ENCODE peak calls at places on chromosome 6, in six cellular contexts. One of them, this sample, is unnamed.

GRCh38 chr6:110874880-110875547 is 429 bp downstream of the AMD1 start:
- DNase-seq in GM12878: no peak
- DNase-seq in HepG2: no peak
- DNase-seq in endothelial cell of umbilical vein: no peak
- DNase-seq in K562: no peak
- DNase-seq in A549: no peak
- DNase-seq in this sample: peak; percentile 63

GRCh38 chr6:134253681-134254080 is 64.2 kb downstream of the SGK1 start:
- DNase-seq in GM12878: no peak
- DNase-seq in endothelial cell of umbilical vein: no peak
- DNase-seq in K562: no peak
- DNase-seq in HepG2: peak; percentile 41
- DNase-seq in A549: no peak
- DNase-seq in this sample: no peak

GRCh38 chr6:122028933-122029332 is 370.5 kb upstream of the HSF2 start:
- DNase-seq in endothelial cell of umbilical vein: no peak
- DNase-seq in HepG2: no peak
- DNase-seq in A549: no peak
- DNase-seq in K562: no peak
- DNase-seq in GM12878: no peak
- DNase-seq in this sample: no peak

GRCh38 chr6:149169761-149170359 is 147.7 kb upstream of the TAB2 start:
- DNase-seq in A549: no peak
- DNase-seq in K562: no peak
- DNase-seq in GM12878: no peak
- DNase-seq in endothelial cell of umbilical vein: no peak
- DNase-seq in HepG2: no peak
- DNase-seq in this sample: no peak

GRCh38 chr6:63807056-63807455 is 171.5 kb downstream of the PHF3 start:
- DNase-seq in K562: no peak
- DNase-seq in GM12878: no peak
- DNase-seq in HepG2: no peak
- DNase-seq in endothelial cell of umbilical vein: no peak
- DNase-seq in A549: no peak
- DNase-seq in this sample: peak; percentile 30

GRCh38 chr6:128519132-128519930 is 1.1 kb downstream of the PTPRK start:
- DNase-seq in GM12878: no peak
- DNase-seq in HepG2: peak; percentile 87
- DNase-seq in A549: peak; percentile 31
- DNase-seq in K562: no peak
- DNase-seq in endothelial cell of umbilical vein: peak; percentile 69
- DNase-seq in this sample: no peak

GRCh38 chr6:37323568-37323967 is 30.2 kb upstream of the RNF8 start:
- DNase-seq in HepG2: no peak
- DNase-seq in endothelial cell of umbilical vein: peak; percentile 91
- DNase-seq in GM12878: no peak
- DNase-seq in A549: no peak
- DNase-seq in K562: no peak
- DNase-seq in this sample: no peak

GRCh38 chr6:103327079-103327478 is 1532.6 kb downstream of the HACE1 start:
- DNase-seq in K562: no peak
- DNase-seq in endothelial cell of umbilical vein: no peak
- DNase-seq in GM12878: no peak
- DNase-seq in A549: no peak
- DNase-seq in HepG2: no peak
- DNase-seq in this sample: no peak

GRCh38 chr6:89605861-89606260 is 32.7 kb downstream of the LYRM2 start:
- DNase-seq in HepG2: no peak
- DNase-seq in GM12878: no peak
- DNase-seq in A549: no peak
- DNase-seq in K562: no peak
- DNase-seq in endothelial cell of umbilical vein: no peak
- DNase-seq in this sample: no peak

GRCh38 chr6:71642120-71642519 is 244.2 kb upstream of the RIMS1 start:
- DNase-seq in endothelial cell of umbilical vein: no peak
- DNase-seq in A549: no peak
- DNase-seq in K562: no peak
- DNase-seq in GM12878: no peak
- DNase-seq in HepG2: no peak
- DNase-seq in this sample: no peak

GRCh38 chr6:18308070-18308735 is 43.9 kb upstream of the DEK start:
- DNase-seq in K562: no peak
- DNase-seq in endothelial cell of umbilical vein: no peak
- DNase-seq in HepG2: no peak
- DNase-seq in A549: no peak
- DNase-seq in GM12878: no peak
- DNase-seq in this sample: no peak

GRCh38 chr6:17427617-17428016 is 34.2 kb downstream of the CAP2 start:
- DNase-seq in A549: no peak
- DNase-seq in GM12878: no peak
- DNase-seq in endothelial cell of umbilical vein: no peak
- DNase-seq in K562: no peak
- DNase-seq in HepG2: no peak
- DNase-seq in this sample: no peak

GRCh38 chr6:107192739-107193296 is 77.5 kb upstream of the BEND3 start:
- DNase-seq in A549: no peak
- DNase-seq in K562: no peak
- DNase-seq in endothelial cell of umbilical vein: no peak
- DNase-seq in GM12878: no peak
- DNase-seq in HepG2: no peak
- DNase-seq in this sample: no peak

GRCh38 chr6:116370717-116371383 is at the start of gene DSE:
- DNase-seq in GM12878: no peak
- DNase-seq in endothelial cell of umbilical vein: peak; percentile 81
- DNase-seq in HepG2: no peak
- DNase-seq in K562: peak; percentile 52
- DNase-seq in A549: peak; percentile 44
- DNase-seq in this sample: peak; percentile 79

GRCh38 chr6:3814539-3814938 is 34.6 kb upstream of the FAM50B start:
- DNase-seq in endothelial cell of umbilical vein: no peak
- DNase-seq in A549: no peak
- DNase-seq in K562: no peak
- DNase-seq in GM12878: no peak
- DNase-seq in HepG2: no peak
- DNase-seq in this sample: no peak

GRCh38 chr6:143962644-143962929 is 45.5 kb downstream of the PLAGL1 start:
- DNase-seq in A549: no peak
- DNase-seq in K562: no peak
- DNase-seq in HepG2: no peak
- DNase-seq in endothelial cell of umbilical vein: peak; percentile 49
- DNase-seq in GM12878: no peak
- DNase-seq in this sample: no peak

GRCh38 chr6:133542056-133542821 is 301.1 kb downstream of the EYA4 start:
- DNase-seq in GM12878: no peak
- DNase-seq in HepG2: no peak
- DNase-seq in endothelial cell of umbilical vein: peak; percentile 50
- DNase-seq in A549: no peak
- DNase-seq in K562: no peak
- DNase-seq in this sample: no peak

GRCh38 chr6:6657085-6657819 is 68.7 kb downstream of the LY86 start:
- DNase-seq in A549: no peak
- DNase-seq in HepG2: no peak
- DNase-seq in K562: no peak
- DNase-seq in endothelial cell of umbilical vein: no peak
- DNase-seq in GM12878: no peak
- DNase-seq in this sample: peak; percentile 54

GRCh38 chr6:149087898-149088297 is 229.6 kb upstream of the TAB2 start:
- DNase-seq in K562: no peak
- DNase-seq in GM12878: no peak
- DNase-seq in endothelial cell of umbilical vein: no peak
- DNase-seq in HepG2: no peak
- DNase-seq in A549: no peak
- DNase-seq in this sample: no peak

GRCh38 chr6:524803-525202 is 132.1 kb downstream of the HUS1B start:
- DNase-seq in endothelial cell of umbilical vein: no peak
- DNase-seq in HepG2: no peak
- DNase-seq in GM12878: no peak
- DNase-seq in K562: no peak
- DNase-seq in A549: no peak
- DNase-seq in this sample: peak; percentile 43
- TF ChIP-seq CTCF in endothelial cell of umbilical vein: no peak
- TF ChIP-seq CTCF in HepG2: peak; percentile 27
- TF ChIP-seq CTCF in GM12878: peak; percentile 36
- TF ChIP-seq CTCF in K562: no peak
- TF ChIP-seq CTCF in A549: no peak
- TF ChIP-seq CTCF in this sample: peak; percentile 15

DNA sequence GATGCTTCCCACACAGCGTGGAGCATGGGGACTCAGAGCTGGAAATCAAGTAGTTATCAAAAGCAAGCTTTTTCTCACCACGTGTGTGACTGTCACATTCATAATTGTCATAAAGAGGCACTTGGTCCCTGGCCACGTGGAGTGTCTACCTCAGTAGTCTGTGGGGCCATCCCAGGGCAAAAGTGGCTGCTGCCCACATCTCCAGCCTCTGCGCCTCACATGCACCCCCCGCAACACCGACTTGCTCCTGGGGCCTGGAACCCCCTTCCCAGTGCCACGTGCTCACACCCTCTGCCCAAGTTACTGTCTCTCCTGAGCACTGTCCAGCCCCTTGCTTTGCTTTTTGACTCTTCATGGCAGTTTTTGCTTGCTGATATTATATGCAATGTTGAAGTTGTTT is 133.2 kb upstream of the SNX9 start:
- DNase-seq in HepG2: no peak
- DNase-seq in GM12878: no peak
- DNase-seq in endothelial cell of umbilical vein: no peak
- DNase-seq in A549: no peak
- DNase-seq in K562: no peak
- DNase-seq in this sample: no peak
- TF ChIP-seq MYC in HepG2: no peak
- TF ChIP-seq MYC in GM12878: no peak
- TF ChIP-seq MYC in endothelial cell of umbilical vein: no peak
- TF ChIP-seq MYC in A549: no peak
- TF ChIP-seq MYC in K562: no peak
- TF ChIP-seq MYC in this sample: no peak

GRCh38 chr6:151702851-151703629 is 104.4 kb upstream of the ESR1 start:
- DNase-seq in GM12878: no peak
- DNase-seq in endothelial cell of umbilical vein: no peak
- DNase-seq in A549: no peak
- DNase-seq in K562: no peak
- DNase-seq in HepG2: no peak
- DNase-seq in this sample: no peak

GRCh38 chr6:151698921-151699705 is 108.4 kb upstream of the ESR1 start:
- DNase-seq in HepG2: no peak
- DNase-seq in K562: no peak
- DNase-seq in endothelial cell of umbilical vein: no peak
- DNase-seq in A549: no peak
- DNase-seq in GM12878: no peak
- DNase-seq in this sample: no peak

GRCh38 chr6:151695181-151695580 is 112.3 kb upstream of the ESR1 start:
- DNase-seq in A549: no peak
- DNase-seq in GM12878: no peak
- DNase-seq in endothelial cell of umbilical vein: no peak
- DNase-seq in K562: no peak
- DNase-seq in HepG2: no peak
- DNase-seq in this sample: no peak

GRCh38 chr6:151701820-151702562 is 105.5 kb upstream of the ESR1 start:
- DNase-seq in GM12878: no peak
- DNase-seq in K562: no peak
- DNase-seq in endothelial cell of umbilical vein: no peak
- DNase-seq in A549: no peak
- DNase-seq in HepG2: no peak
- DNase-seq in this sample: no peak

GRCh38 chr6:151699719-151700118 is 107.8 kb upstream of the ESR1 start:
- DNase-seq in GM12878: no peak
- DNase-seq in HepG2: no peak
- DNase-seq in endothelial cell of umbilical vein: no peak
- DNase-seq in K562: no peak
- DNase-seq in A549: no peak
- DNase-seq in this sample: no peak
- TF ChIP-seq CTCF in GM12878: no peak
- TF ChIP-seq CTCF in HepG2: no peak
- TF ChIP-seq CTCF in endothelial cell of umbilical vein: no peak
- TF ChIP-seq CTCF in K562: no peak
- TF ChIP-seq CTCF in A549: no peak
- TF ChIP-seq CTCF in this sample: no peak

DNA sequence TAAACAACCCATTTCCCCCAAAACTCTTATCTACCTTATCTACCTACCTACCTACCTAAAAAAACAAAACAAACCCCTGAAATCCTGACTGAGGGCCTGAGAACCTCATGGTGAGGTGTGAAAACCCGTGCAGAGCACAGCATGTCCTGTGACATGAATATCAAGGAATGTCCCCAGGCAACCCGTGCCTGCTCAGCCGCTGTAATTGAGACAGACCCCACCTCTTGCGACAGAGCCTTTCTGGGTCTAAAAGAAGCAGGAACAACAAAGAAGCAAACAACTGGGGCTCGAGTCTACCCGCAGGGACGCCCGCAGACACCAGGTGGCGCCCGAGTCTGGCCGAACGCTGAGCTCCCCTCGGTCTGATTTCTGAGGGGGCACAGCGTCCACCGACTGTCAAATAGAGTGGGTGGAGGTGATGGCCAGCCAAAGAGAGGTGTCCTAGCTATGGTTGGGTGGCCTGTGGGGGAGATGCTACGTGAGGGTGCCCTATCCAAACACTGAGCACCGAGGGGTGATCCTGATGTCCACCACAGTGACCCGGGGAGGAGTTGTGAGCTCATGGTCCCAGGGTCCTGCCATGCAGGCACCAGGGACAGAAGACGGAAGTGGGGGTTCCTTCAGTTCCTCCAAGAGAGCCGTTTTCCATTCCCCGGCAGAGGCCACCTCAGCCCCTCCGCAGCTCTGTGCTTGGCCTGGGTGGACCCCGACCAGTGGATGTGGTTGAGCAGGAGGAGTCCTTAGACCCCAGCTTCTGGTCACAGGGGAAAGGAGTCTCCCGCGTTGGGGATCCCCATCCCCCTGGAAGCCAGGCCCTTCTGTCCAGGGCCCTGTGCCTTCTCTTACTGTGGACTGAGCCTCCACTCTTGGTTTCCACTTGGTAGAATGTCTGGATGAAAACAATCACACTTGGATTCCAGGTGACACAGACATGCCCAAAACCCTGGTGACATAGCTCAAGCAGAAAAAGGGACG is 268.1 kb downstream of the CDC5L start:
- DNase-seq in A549: peak; percentile 25
- DNase-seq in GM12878: no peak
- DNase-seq in HepG2: peak; percentile 63
- DNase-seq in K562: peak; percentile 79
- DNase-seq in endothelial cell of umbilical vein: peak; percentile 52
- DNase-seq in this sample: peak; percentile 87
- TF ChIP-seq MYC in A549: no peak
- TF ChIP-seq MYC in GM12878: no peak
- TF ChIP-seq MYC in HepG2: peak; percentile 12
- TF ChIP-seq MYC in K562: no peak
- TF ChIP-seq MYC in endothelial cell of umbilical vein: no peak
- TF ChIP-seq MYC in this sample: peak; percentile 52

GRCh38 chr6:4848382-4849068 is 72.3 kb downstream of the CDYL start:
- DNase-seq in HepG2: peak; percentile 62
- DNase-seq in GM12878: no peak
- DNase-seq in A549: no peak
- DNase-seq in K562: no peak
- DNase-seq in endothelial cell of umbilical vein: peak; percentile 56
- DNase-seq in this sample: peak; percentile 44
- TF ChIP-seq CTCF in HepG2: peak; percentile 81
- TF ChIP-seq CTCF in GM12878: peak; percentile 60
- TF ChIP-seq CTCF in A549: peak; percentile 36
- TF ChIP-seq CTCF in K562: peak; percentile 74
- TF ChIP-seq CTCF in endothelial cell of umbilical vein: peak; percentile 23
- TF ChIP-seq CTCF in this sample: peak; percentile 30